ENCODE peak calls at places on chromosomes 6 and 20, in four cellular contexts. One of them, this sample, is unnamed.
A peak's percentile ranks its signal among the peaks of the same experiment; 100 is the strongest.

GRCh38 chr6:24744911-24745310 is 26.0 kb upstream of the C6orf62 start:
- ATAC-seq in CD4-positive, CD25-positive, alpha-beta regulatory T cell: peak; percentile 10
- ATAC-seq in activated naive CD4-positive, alpha-beta T cell treated with anti-CD3 and anti-CD28 coated beads, Interleukin-2, amount 50 U/mL, for 72 hours: no peak
- ATAC-seq in upper lobe of right lung: peak; percentile 86
- ATAC-seq in this sample: peak; percentile 25

GRCh38 chr6:152981989-152982767 is 663 bp downstream of the FBXO5 start:
- ATAC-seq in CD4-positive, CD25-positive, alpha-beta regulatory T cell: no peak
- ATAC-seq in activated naive CD4-positive, alpha-beta T cell treated with anti-CD3 and anti-CD28 coated beads, Interleukin-2, amount 50 U/mL, for 72 hours: no peak
- ATAC-seq in upper lobe of right lung: no peak
- ATAC-seq in this sample: no peak

GRCh38 chr6:147177286-147177685 is 26.9 kb upstream of the STXBP5 start:
- ATAC-seq in CD4-positive, CD25-positive, alpha-beta regulatory T cell: no peak
- ATAC-seq in activated naive CD4-positive, alpha-beta T cell treated with anti-CD3 and anti-CD28 coated beads, Interleukin-2, amount 50 U/mL, for 72 hours: no peak
- ATAC-seq in upper lobe of right lung: no peak
- ATAC-seq in this sample: no peak

GRCh38 chr6:163572612-163573011 is 158.1 kb downstream of the QKI start:
- ATAC-seq in CD4-positive, CD25-positive, alpha-beta regulatory T cell: no peak
- ATAC-seq in activated naive CD4-positive, alpha-beta T cell treated with anti-CD3 and anti-CD28 coated beads, Interleukin-2, amount 50 U/mL, for 72 hours: no peak
- ATAC-seq in upper lobe of right lung: peak; percentile 68
- ATAC-seq in this sample: no peak

GRCh38 chr6:105193647-105194046 is 13.8 kb upstream of the POPDC3 start:
- ATAC-seq in CD4-positive, CD25-positive, alpha-beta regulatory T cell: no peak
- ATAC-seq in activated naive CD4-positive, alpha-beta T cell treated with anti-CD3 and anti-CD28 coated beads, Interleukin-2, amount 50 U/mL, for 72 hours: no peak
- ATAC-seq in upper lobe of right lung: no peak
- ATAC-seq in this sample: no peak

GRCh38 chr20:36182604-36183154 is 28.1 kb downstream of the EPB41L1 start:
- ATAC-seq in CD4-positive, CD25-positive, alpha-beta regulatory T cell: no peak
- ATAC-seq in activated naive CD4-positive, alpha-beta T cell treated with anti-CD3 and anti-CD28 coated beads, Interleukin-2, amount 50 U/mL, for 72 hours: no peak
- ATAC-seq in upper lobe of right lung: no peak
- ATAC-seq in this sample: no peak

GRCh38 chr20:3094848-3095629 is 10.5 kb upstream of the AVP start:
- ATAC-seq in CD4-positive, CD25-positive, alpha-beta regulatory T cell: no peak
- ATAC-seq in activated naive CD4-positive, alpha-beta T cell treated with anti-CD3 and anti-CD28 coated beads, Interleukin-2, amount 50 U/mL, for 72 hours: no peak
- ATAC-seq in upper lobe of right lung: peak; percentile 30
- ATAC-seq in this sample: no peak

GRCh38 chr6:51678905-51679620 is 408.4 kb downstream of the PKHD1 start:
- ATAC-seq in CD4-positive, CD25-positive, alpha-beta regulatory T cell: no peak
- ATAC-seq in activated naive CD4-positive, alpha-beta T cell treated with anti-CD3 and anti-CD28 coated beads, Interleukin-2, amount 50 U/mL, for 72 hours: no peak
- ATAC-seq in upper lobe of right lung: peak; percentile 77
- ATAC-seq in this sample: no peak

GRCh38 chr20:57795977-57796560 is 86.3 kb upstream of the PMEPA1 start:
- ATAC-seq in CD4-positive, CD25-positive, alpha-beta regulatory T cell: no peak
- ATAC-seq in activated naive CD4-positive, alpha-beta T cell treated with anti-CD3 and anti-CD28 coated beads, Interleukin-2, amount 50 U/mL, for 72 hours: no peak
- ATAC-seq in upper lobe of right lung: no peak
- ATAC-seq in this sample: no peak

GRCh38 chr20:9634327-9634726 is 119.9 kb downstream of the LAMP5 start:
- ATAC-seq in CD4-positive, CD25-positive, alpha-beta regulatory T cell: no peak
- ATAC-seq in activated naive CD4-positive, alpha-beta T cell treated with anti-CD3 and anti-CD28 coated beads, Interleukin-2, amount 50 U/mL, for 72 hours: no peak
- ATAC-seq in upper lobe of right lung: no peak
- ATAC-seq in this sample: no peak

GRCh38 chr6:79313254-79313653 is 78.8 kb upstream of the HMGN3 start:
- ATAC-seq in CD4-positive, CD25-positive, alpha-beta regulatory T cell: no peak
- ATAC-seq in activated naive CD4-positive, alpha-beta T cell treated with anti-CD3 and anti-CD28 coated beads, Interleukin-2, amount 50 U/mL, for 72 hours: no peak
- ATAC-seq in upper lobe of right lung: peak; percentile 67
- ATAC-seq in this sample: no peak

GRCh38 chr6:41488064-41488391 is 58.2 kb upstream of the FOXP4 start:
- ATAC-seq in CD4-positive, CD25-positive, alpha-beta regulatory T cell: no peak
- ATAC-seq in activated naive CD4-positive, alpha-beta T cell treated with anti-CD3 and anti-CD28 coated beads, Interleukin-2, amount 50 U/mL, for 72 hours: no peak
- ATAC-seq in upper lobe of right lung: no peak
- ATAC-seq in this sample: no peak

GRCh38 chr20:33188421-33188820 is 20.5 kb downstream of the BPIFA2 start:
- ATAC-seq in CD4-positive, CD25-positive, alpha-beta regulatory T cell: no peak
- ATAC-seq in activated naive CD4-positive, alpha-beta T cell treated with anti-CD3 and anti-CD28 coated beads, Interleukin-2, amount 50 U/mL, for 72 hours: no peak
- ATAC-seq in upper lobe of right lung: no peak
- ATAC-seq in this sample: no peak

GRCh38 chr20:61731363-61732181 is 334.1 kb downstream of the TAF4 start:
- ATAC-seq in CD4-positive, CD25-positive, alpha-beta regulatory T cell: no peak
- ATAC-seq in activated naive CD4-positive, alpha-beta T cell treated with anti-CD3 and anti-CD28 coated beads, Interleukin-2, amount 50 U/mL, for 72 hours: no peak
- ATAC-seq in upper lobe of right lung: no peak
- ATAC-seq in this sample: no peak

GRCh38 chr20:47568019-47568418 is 66.3 kb downstream of the NCOA3 start:
- ATAC-seq in CD4-positive, CD25-positive, alpha-beta regulatory T cell: no peak
- ATAC-seq in activated naive CD4-positive, alpha-beta T cell treated with anti-CD3 and anti-CD28 coated beads, Interleukin-2, amount 50 U/mL, for 72 hours: no peak
- ATAC-seq in upper lobe of right lung: peak; percentile 65
- ATAC-seq in this sample: peak; percentile 63

GRCh38 chr20:62629864-62630470 is 12.3 kb upstream of the SLCO4A1 start:
- ATAC-seq in CD4-positive, CD25-positive, alpha-beta regulatory T cell: no peak
- ATAC-seq in activated naive CD4-positive, alpha-beta T cell treated with anti-CD3 and anti-CD28 coated beads, Interleukin-2, amount 50 U/mL, for 72 hours: no peak
- ATAC-seq in upper lobe of right lung: no peak
- ATAC-seq in this sample: no peak

GRCh38 chr6:125953502-125953875 is 3.1 kb upstream of the HINT3 start:
- ATAC-seq in CD4-positive, CD25-positive, alpha-beta regulatory T cell: no peak
- ATAC-seq in activated naive CD4-positive, alpha-beta T cell treated with anti-CD3 and anti-CD28 coated beads, Interleukin-2, amount 50 U/mL, for 72 hours: no peak
- ATAC-seq in upper lobe of right lung: peak; percentile 3
- ATAC-seq in this sample: no peak

GRCh38 chr6:101011165-101011564 is 130.0 kb upstream of the ASCC3 start:
- ATAC-seq in CD4-positive, CD25-positive, alpha-beta regulatory T cell: peak; percentile 45
- ATAC-seq in activated naive CD4-positive, alpha-beta T cell treated with anti-CD3 and anti-CD28 coated beads, Interleukin-2, amount 50 U/mL, for 72 hours: peak; percentile 54
- ATAC-seq in upper lobe of right lung: no peak
- ATAC-seq in this sample: no peak

GRCh38 chr20:568097-568864 is 24.7 kb upstream of the CSNK2A1 start:
- ATAC-seq in CD4-positive, CD25-positive, alpha-beta regulatory T cell: no peak
- ATAC-seq in activated naive CD4-positive, alpha-beta T cell treated with anti-CD3 and anti-CD28 coated beads, Interleukin-2, amount 50 U/mL, for 72 hours: no peak
- ATAC-seq in upper lobe of right lung: peak; percentile 15
- ATAC-seq in this sample: no peak

GRCh38 chr6:73339340-73339739 is 14.7 kb downstream of the DPPA5 start:
- ATAC-seq in CD4-positive, CD25-positive, alpha-beta regulatory T cell: no peak
- ATAC-seq in activated naive CD4-positive, alpha-beta T cell treated with anti-CD3 and anti-CD28 coated beads, Interleukin-2, amount 50 U/mL, for 72 hours: no peak
- ATAC-seq in upper lobe of right lung: no peak
- ATAC-seq in this sample: no peak

GRCh38 chr6:39790772-39791171 is 1.4 kb upstream of the DAAM2 start:
- ATAC-seq in CD4-positive, CD25-positive, alpha-beta regulatory T cell: no peak
- ATAC-seq in activated naive CD4-positive, alpha-beta T cell treated with anti-CD3 and anti-CD28 coated beads, Interleukin-2, amount 50 U/mL, for 72 hours: no peak
- ATAC-seq in upper lobe of right lung: peak; percentile 78
- ATAC-seq in this sample: no peak

GRCh38 chr6:150987371-150987828 is 121.9 kb downstream of the MTHFD1L start:
- ATAC-seq in CD4-positive, CD25-positive, alpha-beta regulatory T cell: peak; percentile 88
- ATAC-seq in activated naive CD4-positive, alpha-beta T cell treated with anti-CD3 and anti-CD28 coated beads, Interleukin-2, amount 50 U/mL, for 72 hours: peak; percentile 96
- ATAC-seq in upper lobe of right lung: no peak
- ATAC-seq in this sample: no peak

GRCh38 chr20:43941476-43942212 is 27.0 kb downstream of the TOX2 start:
- ATAC-seq in CD4-positive, CD25-positive, alpha-beta regulatory T cell: no peak
- ATAC-seq in activated naive CD4-positive, alpha-beta T cell treated with anti-CD3 and anti-CD28 coated beads, Interleukin-2, amount 50 U/mL, for 72 hours: peak; percentile 13
- ATAC-seq in upper lobe of right lung: peak; percentile 65
- ATAC-seq in this sample: no peak

GRCh38 chr20:3751664-3752385 is 15.7 kb downstream of the ADISSP start:
- ATAC-seq in CD4-positive, CD25-positive, alpha-beta regulatory T cell: peak; percentile 38
- ATAC-seq in activated naive CD4-positive, alpha-beta T cell treated with anti-CD3 and anti-CD28 coated beads, Interleukin-2, amount 50 U/mL, for 72 hours: peak; percentile 51
- ATAC-seq in upper lobe of right lung: peak; percentile 71
- ATAC-seq in this sample: no peak

This sample was measured in gastroesophageal sphincter.